ENCODE peak calls at places on chromosomes 5 and 9, in ten cellular contexts. One of them, this sample, is unnamed.
A peak's percentile ranks its signal among the peaks of the same experiment; 100 is the strongest.

GRCh38 chr9:116686693-116687073 is 422 bp upstream of the TRIM32 start:
- DNase-seq in ovary: no peak
- DNase-seq in endothelial cell of umbilical vein: no peak
- DNase-seq in stomach: no peak
- DNase-seq in A673: no peak
- DNase-seq in suprapubic skin: no peak
- DNase-seq in H1: no peak
- DNase-seq in fibroblast of lung: no peak
- DNase-seq in neural progenitor cell: no peak
- DNase-seq in CD4-positive, alpha-beta memory T cell: no peak
- DNase-seq in this sample: no peak

GRCh38 chr9:136345281-136346156 is 18.0 kb downstream of the DNLZ start:
- DNase-seq in ovary: no peak
- DNase-seq in endothelial cell of umbilical vein: peak; percentile 35
- DNase-seq in stomach: peak; percentile 80
- DNase-seq in A673: no peak
- DNase-seq in suprapubic skin: peak; percentile 88
- DNase-seq in H1: peak; percentile 82
- DNase-seq in fibroblast of lung: peak; percentile 50
- DNase-seq in neural progenitor cell: peak; percentile 81
- DNase-seq in CD4-positive, alpha-beta memory T cell: no peak
- DNase-seq in this sample: peak; percentile 76

GRCh38 chr9:120265791-120266190 is 314.2 kb downstream of the CDK5RAP2 start:
- DNase-seq in ovary: no peak
- DNase-seq in endothelial cell of umbilical vein: no peak
- DNase-seq in stomach: no peak
- DNase-seq in A673: no peak
- DNase-seq in suprapubic skin: no peak
- DNase-seq in H1: no peak
- DNase-seq in fibroblast of lung: no peak
- DNase-seq in neural progenitor cell: peak; percentile 13
- DNase-seq in CD4-positive, alpha-beta memory T cell: no peak
- DNase-seq in this sample: no peak

GRCh38 chr5:156359452-156359851 is 32.5 kb downstream of the SGCD start:
- DNase-seq in ovary: no peak
- DNase-seq in endothelial cell of umbilical vein: no peak
- DNase-seq in stomach: no peak
- DNase-seq in A673: no peak
- DNase-seq in suprapubic skin: no peak
- DNase-seq in H1: no peak
- DNase-seq in fibroblast of lung: peak; percentile 70
- DNase-seq in neural progenitor cell: no peak
- DNase-seq in CD4-positive, alpha-beta memory T cell: no peak
- DNase-seq in this sample: no peak

GRCh38 chr9:115118471-115119156 is 657 bp upstream of the TNC start:
- DNase-seq in ovary: no peak
- DNase-seq in endothelial cell of umbilical vein: peak; percentile 24
- DNase-seq in stomach: peak; percentile 60
- DNase-seq in A673: peak; percentile 94
- DNase-seq in suprapubic skin: no peak
- DNase-seq in H1: peak; percentile 81
- DNase-seq in fibroblast of lung: peak; percentile 88
- DNase-seq in neural progenitor cell: peak; percentile 96
- DNase-seq in CD4-positive, alpha-beta memory T cell: no peak
- DNase-seq in this sample: peak; percentile 94

GRCh38 chr9:69672828-69673640 is 863 bp upstream of the APBA1 start:
- DNase-seq in ovary: peak; percentile 86
- DNase-seq in endothelial cell of umbilical vein: peak; percentile 83
- DNase-seq in stomach: peak; percentile 82
- DNase-seq in A673: peak; percentile 95
- DNase-seq in suprapubic skin: peak; percentile 91
- DNase-seq in H1: peak; percentile 88
- DNase-seq in fibroblast of lung: peak; percentile 88
- DNase-seq in neural progenitor cell: peak; percentile 96
- DNase-seq in CD4-positive, alpha-beta memory T cell: peak; percentile 70
- DNase-seq in this sample: peak; percentile 79

GRCh38 chr9:124011460-124012301 is at the start of gene LHX2:
- DNase-seq in ovary: peak; percentile 57
- DNase-seq in endothelial cell of umbilical vein: peak; percentile 46
- DNase-seq in stomach: peak; percentile 37
- DNase-seq in A673: peak; percentile 90
- DNase-seq in suprapubic skin: no peak
- DNase-seq in H1: peak; percentile 88
- DNase-seq in fibroblast of lung: peak; percentile 58
- DNase-seq in neural progenitor cell: peak; percentile 98
- DNase-seq in CD4-positive, alpha-beta memory T cell: no peak
- DNase-seq in this sample: peak; percentile 68

GRCh38 chr9:126666155-126666803 is 52.6 kb downstream of the LMX1B start:
- DNase-seq in ovary: no peak
- DNase-seq in endothelial cell of umbilical vein: no peak
- DNase-seq in stomach: no peak
- DNase-seq in A673: no peak
- DNase-seq in suprapubic skin: no peak
- DNase-seq in H1: no peak
- DNase-seq in fibroblast of lung: no peak
- DNase-seq in neural progenitor cell: peak; percentile 41
- DNase-seq in CD4-positive, alpha-beta memory T cell: no peak
- DNase-seq in this sample: no peak

GRCh38 chr5:164472150-164472549 is 966.7 kb downstream of the MAT2B start:
- DNase-seq in ovary: no peak
- DNase-seq in endothelial cell of umbilical vein: no peak
- DNase-seq in stomach: no peak
- DNase-seq in A673: no peak
- DNase-seq in suprapubic skin: no peak
- DNase-seq in H1: no peak
- DNase-seq in fibroblast of lung: no peak
- DNase-seq in neural progenitor cell: no peak
- DNase-seq in CD4-positive, alpha-beta memory T cell: no peak
- DNase-seq in this sample: no peak

GRCh38 chr9:91907387-91908292 is 42.4 kb downstream of the ROR2 start:
- DNase-seq in ovary: no peak
- DNase-seq in endothelial cell of umbilical vein: no peak
- DNase-seq in stomach: no peak
- DNase-seq in A673: no peak
- DNase-seq in suprapubic skin: no peak
- DNase-seq in H1: no peak
- DNase-seq in fibroblast of lung: no peak
- DNase-seq in neural progenitor cell: no peak
- DNase-seq in CD4-positive, alpha-beta memory T cell: no peak
- DNase-seq in this sample: no peak

GRCh38 chr5:75712091-75712490 is 5.1 kb downstream of the POC5 start:
- DNase-seq in ovary: no peak
- DNase-seq in endothelial cell of umbilical vein: no peak
- DNase-seq in stomach: no peak
- DNase-seq in A673: no peak
- DNase-seq in suprapubic skin: no peak
- DNase-seq in H1: no peak
- DNase-seq in fibroblast of lung: no peak
- DNase-seq in neural progenitor cell: no peak
- DNase-seq in CD4-positive, alpha-beta memory T cell: no peak
- DNase-seq in this sample: no peak

GRCh38 chr5:157387164-157387563 is 72.8 kb upstream of the NIPAL4 start:
- DNase-seq in ovary: no peak
- DNase-seq in endothelial cell of umbilical vein: no peak
- DNase-seq in stomach: no peak
- DNase-seq in A673: no peak
- DNase-seq in suprapubic skin: no peak
- DNase-seq in H1: no peak
- DNase-seq in fibroblast of lung: no peak
- DNase-seq in neural progenitor cell: no peak
- DNase-seq in CD4-positive, alpha-beta memory T cell: no peak
- DNase-seq in this sample: no peak
- H3K36me3 ChIP-seq in ovary: no peaks in the 10 kb centered on the region
- H3K36me3 ChIP-seq in endothelial cell of umbilical vein: no peaks in the 10 kb centered on the region
- H3K36me3 ChIP-seq in stomach: peaks cover 25% of the 10 kb centered on the region
- H3K36me3 ChIP-seq in A673: no peaks in the 10 kb centered on the region
- H3K36me3 ChIP-seq in suprapubic skin: no peaks in the 10 kb centered on the region
- H3K36me3 ChIP-seq in H1: no peaks in the 10 kb centered on the region
- H3K36me3 ChIP-seq in fibroblast of lung: no peaks in the 10 kb centered on the region
- H3K36me3 ChIP-seq in neural progenitor cell: peaks cover 4% of the 10 kb centered on the region
- H3K36me3 ChIP-seq in CD4-positive, alpha-beta memory T cell: peaks cover 79% of the 10 kb centered on the region
- H3K36me3 ChIP-seq in this sample: no peaks in the 10 kb centered on the region

DNA sequence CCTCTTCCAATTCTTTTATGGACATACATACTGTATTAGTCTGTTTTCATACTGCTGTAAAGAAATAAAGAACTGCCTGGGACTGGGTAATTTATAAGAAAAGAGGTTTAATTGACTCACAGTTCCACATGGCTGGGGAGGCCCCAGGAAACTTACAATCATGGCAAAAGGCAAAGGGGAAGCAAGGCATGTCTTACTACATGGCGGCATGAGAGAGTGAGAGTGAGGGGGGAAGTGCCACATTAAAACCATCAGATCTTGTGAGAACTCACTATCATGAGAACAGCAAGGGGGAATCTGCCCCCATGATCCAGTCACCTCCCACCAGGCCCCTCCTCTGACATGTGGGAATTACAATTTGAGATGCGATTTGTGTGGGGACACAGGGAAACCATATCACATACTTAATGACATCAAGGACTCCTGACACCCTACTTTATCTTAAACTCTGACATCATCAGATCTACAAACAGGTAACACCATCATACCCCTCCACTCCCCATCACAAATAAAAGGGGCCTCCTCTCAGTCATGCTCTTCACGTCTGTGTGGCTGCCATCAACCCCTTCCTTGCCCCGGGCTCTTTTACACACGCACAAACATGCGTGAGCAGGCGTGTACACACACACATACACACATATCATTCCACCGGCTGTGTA is 9.7 kb downstream of the ANKRD33B start:
- DNase-seq in ovary: no peak
- DNase-seq in endothelial cell of umbilical vein: no peak
- DNase-seq in stomach: peak; percentile 1
- DNase-seq in A673: no peak
- DNase-seq in suprapubic skin: no peak
- DNase-seq in H1: no peak
- DNase-seq in fibroblast of lung: no peak
- DNase-seq in neural progenitor cell: no peak
- DNase-seq in CD4-positive, alpha-beta memory T cell: no peak
- DNase-seq in this sample: no peak
- H3K27ac ChIP-seq in ovary: no peak overlapping the region
- H3K27ac ChIP-seq in endothelial cell of umbilical vein: no peak overlapping the region
- H3K27ac ChIP-seq in stomach: no peak overlapping the region
- H3K27ac ChIP-seq in A673: no peak overlapping the region
- H3K27ac ChIP-seq in suprapubic skin: no peak overlapping the region
- H3K27ac ChIP-seq in H1: no peak overlapping the region
- H3K27ac ChIP-seq in fibroblast of lung: no peak overlapping the region
- H3K27ac ChIP-seq in neural progenitor cell: no peak overlapping the region
- H3K27ac ChIP-seq in CD4-positive, alpha-beta memory T cell: no peak overlapping the region
- H3K27ac ChIP-seq in this sample: no peak overlapping the region

DNA sequence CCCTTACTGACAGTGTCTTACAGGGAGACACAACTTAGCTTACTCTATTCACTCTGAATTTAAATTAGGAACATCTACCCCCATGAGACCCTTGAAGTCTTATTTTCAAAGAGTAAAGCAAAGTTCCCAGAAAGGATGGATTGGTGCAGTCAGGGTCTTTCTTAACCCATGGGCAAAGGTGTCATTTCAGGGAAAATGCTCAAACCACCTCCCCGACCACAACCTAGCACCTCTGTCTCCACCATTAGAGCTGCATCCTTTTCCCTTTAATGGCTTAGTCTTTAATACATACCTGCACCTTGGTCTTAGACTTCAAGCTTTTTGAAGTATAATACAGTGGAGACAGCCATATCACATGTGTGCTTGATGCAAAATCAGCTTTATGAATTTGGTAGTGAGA is 5.1 kb downstream of the LCP2 start:
- DNase-seq in ovary: no peak
- DNase-seq in endothelial cell of umbilical vein: no peak
- DNase-seq in stomach: no peak
- DNase-seq in A673: no peak
- DNase-seq in suprapubic skin: no peak
- DNase-seq in H1: no peak
- DNase-seq in fibroblast of lung: no peak
- DNase-seq in neural progenitor cell: no peak
- DNase-seq in CD4-positive, alpha-beta memory T cell: no peak
- DNase-seq in this sample: no peak
- H3K4me1 ChIP-seq in ovary: peaks cover 9% of the 10 kb centered on the region
- H3K4me1 ChIP-seq in endothelial cell of umbilical vein: no peaks in the 10 kb centered on the region
- H3K4me1 ChIP-seq in stomach: peaks cover 64% of the 10 kb centered on the region
- H3K4me1 ChIP-seq in A673: no peaks in the 10 kb centered on the region
- H3K4me1 ChIP-seq in suprapubic skin: peaks cover 30% of the 10 kb centered on the region
- H3K4me1 ChIP-seq in H1: no peaks in the 10 kb centered on the region
- H3K4me1 ChIP-seq in fibroblast of lung: no peaks in the 10 kb centered on the region
- H3K4me1 ChIP-seq in neural progenitor cell: no peaks in the 10 kb centered on the region
- H3K4me1 ChIP-seq in CD4-positive, alpha-beta memory T cell: peaks cover 76% of the 10 kb centered on the region
- H3K4me1 ChIP-seq in this sample: no peaks in the 10 kb centered on the region

GRCh38 chr5:73419414-73420390 is 28.9 kb downstream of the FOXD1 start:
- DNase-seq in ovary: no peak
- DNase-seq in endothelial cell of umbilical vein: no peak
- DNase-seq in stomach: no peak
- DNase-seq in A673: peak; percentile 23
- DNase-seq in suprapubic skin: no peak
- DNase-seq in H1: peak; percentile 76
- DNase-seq in fibroblast of lung: peak; percentile 90
- DNase-seq in neural progenitor cell: peak; percentile 88
- DNase-seq in CD4-positive, alpha-beta memory T cell: no peak
- DNase-seq in this sample: no peak

GRCh38 chr5:73417307-73418035 is 31.1 kb downstream of the FOXD1 start:
- DNase-seq in ovary: no peak
- DNase-seq in endothelial cell of umbilical vein: no peak
- DNase-seq in stomach: no peak
- DNase-seq in A673: no peak
- DNase-seq in suprapubic skin: no peak
- DNase-seq in H1: no peak
- DNase-seq in fibroblast of lung: peak; percentile 59
- DNase-seq in neural progenitor cell: no peak
- DNase-seq in CD4-positive, alpha-beta memory T cell: no peak
- DNase-seq in this sample: no peak

GRCh38 chr5:73415171-73415570 is 33.4 kb downstream of the FOXD1 start:
- DNase-seq in ovary: no peak
- DNase-seq in endothelial cell of umbilical vein: no peak
- DNase-seq in stomach: no peak
- DNase-seq in A673: no peak
- DNase-seq in suprapubic skin: no peak
- DNase-seq in H1: no peak
- DNase-seq in fibroblast of lung: no peak
- DNase-seq in neural progenitor cell: no peak
- DNase-seq in CD4-positive, alpha-beta memory T cell: no peak
- DNase-seq in this sample: no peak

GRCh38 chr5:73415617-73416016 is 33.0 kb downstream of the FOXD1 start:
- DNase-seq in ovary: no peak
- DNase-seq in endothelial cell of umbilical vein: no peak
- DNase-seq in stomach: no peak
- DNase-seq in A673: no peak
- DNase-seq in suprapubic skin: no peak
- DNase-seq in H1: no peak
- DNase-seq in fibroblast of lung: no peak
- DNase-seq in neural progenitor cell: no peak
- DNase-seq in CD4-positive, alpha-beta memory T cell: no peak
- DNase-seq in this sample: peak; percentile 21

DNA sequence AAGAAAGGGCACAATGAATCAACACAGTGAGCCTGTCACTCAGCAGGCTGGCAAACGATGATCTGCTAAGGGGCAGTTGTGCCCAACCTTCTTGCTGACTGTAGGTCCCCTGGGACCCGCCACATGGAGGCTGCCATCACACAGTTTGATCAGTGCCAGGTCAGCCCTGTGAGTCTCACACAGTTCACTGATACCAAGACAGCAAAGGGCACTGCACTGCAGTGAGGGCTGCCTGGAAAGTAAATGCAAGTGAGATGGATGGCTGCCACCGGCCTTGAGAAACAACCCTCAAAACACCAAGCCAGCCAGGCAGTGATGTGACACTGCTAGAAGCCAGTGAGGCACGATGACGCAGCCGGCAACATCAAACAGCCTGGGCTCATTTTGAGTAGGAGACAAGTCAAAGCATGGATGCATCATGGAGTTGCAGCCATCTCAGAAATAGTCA is 30.3 kb downstream of the FOXD1 start:
- DNase-seq in ovary: no peak
- DNase-seq in endothelial cell of umbilical vein: no peak
- DNase-seq in stomach: no peak
- DNase-seq in A673: no peak
- DNase-seq in suprapubic skin: no peak
- DNase-seq in H1: no peak
- DNase-seq in fibroblast of lung: no peak
- DNase-seq in neural progenitor cell: no peak
- DNase-seq in CD4-positive, alpha-beta memory T cell: no peak
- DNase-seq in this sample: no peak
- H3K36me3 ChIP-seq in ovary: no peaks in the 10 kb centered on the region
- H3K36me3 ChIP-seq in endothelial cell of umbilical vein: no peaks in the 10 kb centered on the region
- H3K36me3 ChIP-seq in stomach: no peaks in the 10 kb centered on the region
- H3K36me3 ChIP-seq in A673: no peaks in the 10 kb centered on the region
- H3K36me3 ChIP-seq in suprapubic skin: no peaks in the 10 kb centered on the region
- H3K36me3 ChIP-seq in H1: no peaks in the 10 kb centered on the region
- H3K36me3 ChIP-seq in fibroblast of lung: no peaks in the 10 kb centered on the region
- H3K36me3 ChIP-seq in neural progenitor cell: no peaks in the 10 kb centered on the region
- H3K36me3 ChIP-seq in CD4-positive, alpha-beta memory T cell: no peaks in the 10 kb centered on the region
- H3K36me3 ChIP-seq in this sample: no peaks in the 10 kb centered on the region